ENCODE peak calls at places on chromosome 16, in five cellular contexts. One of them, this sample, is unnamed.

GRCh38 chr16:27515874-27516353 is 33.8 kb downstream of the GTF3C1 start:
- DNase-seq in IMR-90: no peak
- DNase-seq in dorsolateral prefrontal cortex: no peak
- DNase-seq in fibroblast of lung: no peak
- DNase-seq in astrocyte of the cerebellum: no peak
- DNase-seq in this sample: peak

GRCh38 chr16:64626771-64627170 is 495.1 kb downstream of the CDH11 start:
- DNase-seq in IMR-90: peak
- DNase-seq in fibroblast of lung: peak
- DNase-seq in astrocyte of the cerebellum: no peak
- DNase-seq in dorsolateral prefrontal cortex: no peak
- DNase-seq in this sample: no peak

GRCh38 chr16:12661656-12662172 is 142.0 kb downstream of the CPPED1 start:
- DNase-seq in astrocyte of the cerebellum: peak
- DNase-seq in fibroblast of lung: peak
- DNase-seq in dorsolateral prefrontal cortex: no peak
- DNase-seq in IMR-90: peak
- DNase-seq in this sample: no peak

GRCh38 chr16:4026854-4027253 is 89.4 kb downstream of the ADCY9 start:
- DNase-seq in IMR-90: no peak
- DNase-seq in fibroblast of lung: no peak
- DNase-seq in astrocyte of the cerebellum: no peak
- DNase-seq in dorsolateral prefrontal cortex: no peak
- DNase-seq in this sample: no peak

GRCh38 chr16:57618306-57619132 is 9.9 kb upstream of the ADGRG1 start:
- DNase-seq in astrocyte of the cerebellum: no peak
- DNase-seq in IMR-90: peak
- DNase-seq in fibroblast of lung: no peak
- DNase-seq in dorsolateral prefrontal cortex: no peak
- DNase-seq in this sample: no peak

GRCh38 chr16:24138024-24138423 is 118.1 kb upstream of the CACNG3 start:
- DNase-seq in astrocyte of the cerebellum: no peak
- DNase-seq in dorsolateral prefrontal cortex: no peak
- DNase-seq in IMR-90: no peak
- DNase-seq in fibroblast of lung: no peak
- DNase-seq in this sample: no peak

GRCh38 chr16:79505344-79505743 is 95.2 kb downstream of the MAF start:
- DNase-seq in astrocyte of the cerebellum: no peak
- DNase-seq in IMR-90: no peak
- DNase-seq in fibroblast of lung: no peak
- DNase-seq in dorsolateral prefrontal cortex: no peak
- DNase-seq in this sample: no peak

GRCh38 chr16:15031596-15031995 is 24.3 kb downstream of the NTAN1 start:
- DNase-seq in astrocyte of the cerebellum: no peak
- DNase-seq in dorsolateral prefrontal cortex: no peak
- DNase-seq in IMR-90: no peak
- DNase-seq in fibroblast of lung: no peak
- DNase-seq in this sample: no peak

GRCh38 chr16:88022076-88023042 is 71.1 kb downstream of the BANP start:
- DNase-seq in fibroblast of lung: no peak
- DNase-seq in dorsolateral prefrontal cortex: no peak
- DNase-seq in IMR-90: no peak
- DNase-seq in astrocyte of the cerebellum: no peak
- DNase-seq in this sample: no peak

GRCh38 chr16:59463776-59464175 is 729.7 kb upstream of the GOT2 start:
- DNase-seq in fibroblast of lung: peak
- DNase-seq in astrocyte of the cerebellum: no peak
- DNase-seq in IMR-90: peak
- DNase-seq in dorsolateral prefrontal cortex: no peak
- DNase-seq in this sample: no peak

GRCh38 chr16:6616746-6617145 is 715.9 kb upstream of the RBFOX1 start:
- DNase-seq in fibroblast of lung: no peak
- DNase-seq in astrocyte of the cerebellum: no peak
- DNase-seq in IMR-90: no peak
- DNase-seq in dorsolateral prefrontal cortex: no peak
- DNase-seq in this sample: no peak

GRCh38 chr16:66120656-66121055 is 245.8 kb upstream of the CDH5 start:
- DNase-seq in IMR-90: peak
- DNase-seq in fibroblast of lung: peak
- DNase-seq in astrocyte of the cerebellum: peak
- DNase-seq in dorsolateral prefrontal cortex: no peak
- DNase-seq in this sample: no peak

GRCh38 chr16:81487301-81487720 is 42.7 kb downstream of the CMIP start:
- DNase-seq in dorsolateral prefrontal cortex: no peak
- DNase-seq in astrocyte of the cerebellum: peak
- DNase-seq in IMR-90: no peak
- DNase-seq in fibroblast of lung: peak
- DNase-seq in this sample: no peak

GRCh38 chr16:30376508-30376907 is 1.9 kb downstream of the MYL11 start:
- DNase-seq in fibroblast of lung: no peak
- DNase-seq in dorsolateral prefrontal cortex: no peak
- DNase-seq in astrocyte of the cerebellum: no peak
- DNase-seq in IMR-90: no peak
- DNase-seq in this sample: no peak

GRCh38 chr16:30474062-30474452 is 1.5 kb downstream of the ITGAL start:
- DNase-seq in astrocyte of the cerebellum: no peak
- DNase-seq in IMR-90: no peak
- DNase-seq in dorsolateral prefrontal cortex: no peak
- DNase-seq in fibroblast of lung: no peak
- DNase-seq in this sample: no peak

DNA sequence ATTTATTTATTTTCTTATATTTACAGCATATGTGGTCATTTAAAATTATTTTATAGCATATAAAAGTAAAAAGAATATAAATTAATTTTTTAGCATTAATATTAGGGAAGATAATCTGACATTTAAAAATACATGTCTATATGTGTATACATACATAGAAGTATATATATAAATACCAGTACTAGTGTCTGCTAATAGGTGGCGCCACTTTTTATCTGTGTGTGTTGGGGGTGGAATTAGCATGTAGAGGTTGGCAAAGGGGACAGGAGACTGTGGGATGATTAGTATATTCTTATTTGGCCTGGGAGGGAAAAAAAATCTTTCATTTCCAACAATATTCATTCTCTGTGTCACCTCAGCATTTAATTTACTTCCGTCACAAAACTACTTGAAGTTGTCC is 359.1 kb downstream of the WWOX start:
- DNase-seq in dorsolateral prefrontal cortex: no peak
- DNase-seq in fibroblast of lung: no peak
- DNase-seq in astrocyte of the cerebellum: no peak
- DNase-seq in IMR-90: no peak
- DNase-seq in this sample: no peak
- TF ChIP-seq CTCF in dorsolateral prefrontal cortex: no peak
- TF ChIP-seq CTCF in fibroblast of lung: no peak
- TF ChIP-seq CTCF in astrocyte of the cerebellum: no peak
- TF ChIP-seq CTCF in IMR-90: no peak
- TF ChIP-seq CTCF in this sample: no peak

GRCh38 chr16:69166221-69166833 is 20.6 kb upstream of the SNTB2 start:
- DNase-seq in dorsolateral prefrontal cortex: no peak
- DNase-seq in astrocyte of the cerebellum: no peak
- DNase-seq in IMR-90: peak
- DNase-seq in fibroblast of lung: peak
- DNase-seq in this sample: no peak
- H3K4me3 ChIP-seq in dorsolateral prefrontal cortex: no peak
- H3K4me3 ChIP-seq in astrocyte of the cerebellum: no peak
- H3K4me3 ChIP-seq in IMR-90: no peak
- H3K4me3 ChIP-seq in fibroblast of lung: no peak
- H3K4me3 ChIP-seq in this sample: no peak

DNA sequence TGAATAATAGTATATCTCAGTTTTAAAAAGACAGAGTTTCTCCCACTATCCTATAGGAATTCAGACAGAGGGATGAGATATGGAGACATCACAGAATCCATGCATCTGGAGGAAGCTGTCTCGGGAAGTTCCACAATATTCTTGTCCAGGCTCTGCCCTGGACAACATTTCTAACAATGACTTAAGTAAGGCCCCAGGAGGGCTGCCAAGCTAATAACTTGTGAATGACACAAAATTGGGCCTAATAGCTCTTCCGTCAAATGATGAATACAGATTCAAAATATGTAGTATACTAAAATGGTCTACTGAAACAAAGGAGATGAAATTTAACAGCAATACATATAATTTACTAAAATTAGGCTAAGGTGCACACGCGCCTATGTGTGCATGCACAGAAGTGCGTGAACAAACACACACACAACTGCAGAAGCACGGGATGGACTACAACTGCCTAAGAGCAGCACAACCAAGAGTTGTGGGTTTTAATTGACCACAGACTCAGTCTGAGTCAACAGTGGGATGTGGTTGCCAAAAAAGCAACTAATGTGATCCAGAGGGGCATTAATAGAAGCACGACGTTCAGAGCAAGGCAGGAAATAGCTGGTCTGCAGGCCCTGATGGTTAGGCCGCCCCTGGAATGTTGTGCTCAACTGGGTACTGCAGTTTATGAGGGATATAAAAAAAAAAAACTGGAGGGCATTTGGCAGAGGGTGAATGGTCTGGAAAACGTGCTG is 26.3 kb upstream of the HS3ST2 start:
- DNase-seq in fibroblast of lung: peak
- DNase-seq in astrocyte of the cerebellum: peak
- DNase-seq in IMR-90: peak
- DNase-seq in dorsolateral prefrontal cortex: no peak
- DNase-seq in this sample: peak
- TF ChIP-seq CTCF in fibroblast of lung: no peak
- TF ChIP-seq CTCF in astrocyte of the cerebellum: no peak
- TF ChIP-seq CTCF in IMR-90: no peak
- TF ChIP-seq CTCF in dorsolateral prefrontal cortex: no peak
- TF ChIP-seq CTCF in this sample: no peak

GRCh38 chr16:86196687-86197391 is 297.9 kb downstream of the IRF8 start:
- DNase-seq in astrocyte of the cerebellum: no peak
- DNase-seq in dorsolateral prefrontal cortex: no peak
- DNase-seq in IMR-90: no peak
- DNase-seq in fibroblast of lung: no peak
- DNase-seq in this sample: no peak
- H3K4me3 ChIP-seq in astrocyte of the cerebellum: no peak
- H3K4me3 ChIP-seq in dorsolateral prefrontal cortex: no peak
- H3K4me3 ChIP-seq in IMR-90: no peak
- H3K4me3 ChIP-seq in fibroblast of lung: no peak
- H3K4me3 ChIP-seq in this sample: no peak

DNA sequence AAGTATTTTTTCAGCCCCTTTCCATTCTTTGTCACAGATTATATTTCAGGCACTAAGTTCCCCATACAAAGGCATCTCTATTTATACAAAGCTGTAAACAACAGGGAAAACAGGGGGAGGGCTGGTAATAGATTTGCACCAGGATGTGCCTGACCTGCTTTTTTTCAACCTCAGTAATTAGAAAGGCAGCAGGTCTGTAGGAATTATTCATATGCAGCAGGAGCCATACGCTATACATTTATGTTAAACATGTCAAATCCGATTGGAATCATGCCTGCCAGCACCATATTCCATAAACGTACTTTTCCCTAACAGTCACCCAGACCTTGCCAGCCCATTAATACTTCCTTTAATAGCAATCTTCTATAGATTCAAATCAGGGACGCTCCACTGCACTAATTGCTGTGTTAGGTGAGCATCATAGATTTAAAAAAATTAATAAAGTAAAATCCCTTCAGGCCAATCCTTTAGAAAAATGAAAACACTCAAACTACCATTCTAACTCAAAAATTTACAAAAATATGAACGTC is 223.9 kb downstream of the ZFHX3 start:
- DNase-seq in dorsolateral prefrontal cortex: no peak
- DNase-seq in fibroblast of lung: no peak
- DNase-seq in IMR-90: no peak
- DNase-seq in astrocyte of the cerebellum: no peak
- DNase-seq in this sample: no peak
- TF ChIP-seq CTCF in dorsolateral prefrontal cortex: no peak
- TF ChIP-seq CTCF in fibroblast of lung: no peak
- TF ChIP-seq CTCF in IMR-90: no peak
- TF ChIP-seq CTCF in astrocyte of the cerebellum: no peak
- TF ChIP-seq CTCF in this sample: no peak

DNA sequence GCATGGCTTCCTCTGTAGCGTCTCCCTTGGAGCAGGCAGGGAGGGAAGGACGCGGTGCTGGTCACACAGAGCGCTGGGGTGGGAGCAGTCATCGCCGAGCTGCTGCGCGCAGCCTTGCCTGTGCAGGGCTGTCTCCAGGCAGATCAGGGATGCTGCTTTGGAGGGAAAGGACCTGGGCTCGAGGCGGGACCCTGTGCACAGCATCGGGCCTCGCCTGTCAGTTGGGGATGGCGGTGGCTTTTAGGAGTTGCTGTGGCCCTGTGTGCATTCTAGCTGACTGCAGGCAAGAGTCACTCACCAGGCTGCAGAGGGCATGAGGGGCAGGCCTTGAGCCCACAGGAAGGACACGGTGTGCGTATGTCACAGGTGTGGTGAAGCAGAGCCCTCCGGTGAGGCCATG is 10.1 kb downstream of the ACSF3 start:
- DNase-seq in IMR-90: no peak
- DNase-seq in fibroblast of lung: no peak
- DNase-seq in dorsolateral prefrontal cortex: no peak
- DNase-seq in astrocyte of the cerebellum: no peak
- DNase-seq in this sample: no peak
- H3K4me3 ChIP-seq in IMR-90: no peak
- H3K4me3 ChIP-seq in fibroblast of lung: no peak
- H3K4me3 ChIP-seq in dorsolateral prefrontal cortex: no peak
- H3K4me3 ChIP-seq in astrocyte of the cerebellum: no peak
- H3K4me3 ChIP-seq in this sample: no peak

GRCh38 chr16:67543036-67543435 is 14.4 kb downstream of the RIPOR1 start:
- DNase-seq in astrocyte of the cerebellum: no peak
- DNase-seq in fibroblast of lung: no peak
- DNase-seq in dorsolateral prefrontal cortex: no peak
- DNase-seq in IMR-90: no peak
- DNase-seq in this sample: no peak
- TF ChIP-seq CTCF in astrocyte of the cerebellum: no peak
- TF ChIP-seq CTCF in fibroblast of lung: no peak
- TF ChIP-seq CTCF in dorsolateral prefrontal cortex: no peak
- TF ChIP-seq CTCF in IMR-90: no peak
- TF ChIP-seq CTCF in this sample: no peak

DNA sequence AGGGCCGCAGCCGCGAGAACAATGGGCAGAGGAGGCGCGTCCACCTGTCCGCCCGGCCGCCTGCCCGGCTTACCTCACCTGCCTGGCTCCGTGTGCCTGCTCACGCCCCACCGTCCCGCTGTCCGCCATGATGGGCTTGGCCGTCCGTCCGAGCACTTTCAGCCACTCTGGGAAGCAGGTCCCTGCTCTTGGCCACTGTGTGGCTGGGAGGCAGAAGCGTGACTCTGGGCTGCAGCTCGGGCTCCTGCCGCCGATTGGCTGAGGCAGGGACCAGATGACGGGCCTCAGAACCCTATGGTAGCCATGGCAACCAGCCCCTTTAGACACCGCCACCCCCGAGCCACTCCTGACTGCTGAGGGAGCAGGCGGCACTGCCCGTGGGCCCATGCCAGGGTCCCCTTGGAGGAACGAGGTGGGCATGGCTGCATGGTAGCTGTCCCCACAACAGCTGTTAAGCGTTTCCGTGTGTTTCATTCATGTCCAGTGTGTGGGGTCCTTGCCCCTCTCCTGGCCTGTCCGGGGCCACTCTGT is 8.9 kb upstream of the AXIN1 start:
- DNase-seq in astrocyte of the cerebellum: no peak
- DNase-seq in dorsolateral prefrontal cortex: peak
- DNase-seq in fibroblast of lung: no peak
- DNase-seq in IMR-90: no peak
- DNase-seq in this sample: no peak
- H3K4me3 ChIP-seq in astrocyte of the cerebellum: no peak
- H3K4me3 ChIP-seq in dorsolateral prefrontal cortex: peak
- H3K4me3 ChIP-seq in fibroblast of lung: no peak
- H3K4me3 ChIP-seq in IMR-90: no peak
- H3K4me3 ChIP-seq in this sample: no peak

This sample was measured in retinal pigment epithelial cell.